ENCODE peak calls at places on chromosome 3, in five cellular contexts. One of them, this sample, is unnamed.

GRCh38 chr3:101518421-101518871 is 5.4 kb upstream of the SENP7 start:
- DNase-seq in Panc1: no peak
- DNase-seq in HCT116: no peak
- DNase-seq in GM13977: peak
- DNase-seq in fibroblast of pulmonary artery: no peak
- DNase-seq in this sample: peak

GRCh38 chr3:42213417-42213816 is 52.6 kb downstream of the CCK start:
- DNase-seq in HCT116: no peak
- DNase-seq in Panc1: no peak
- DNase-seq in fibroblast of pulmonary artery: no peak
- DNase-seq in GM13977: no peak
- DNase-seq in this sample: no peak

GRCh38 chr3:108453541-108454057 is 56.8 kb downstream of the MYH15 start:
- DNase-seq in GM13977: no peak
- DNase-seq in HCT116: no peak
- DNase-seq in fibroblast of pulmonary artery: no peak
- DNase-seq in Panc1: no peak
- DNase-seq in this sample: no peak

GRCh38 chr3:77079988-77080585 is 40.2 kb downstream of the ROBO2 start:
- DNase-seq in Panc1: no peak
- DNase-seq in HCT116: no peak
- DNase-seq in GM13977: no peak
- DNase-seq in fibroblast of pulmonary artery: no peak
- DNase-seq in this sample: no peak

GRCh38 chr3:52310861-52311566 is 5.1 kb upstream of the DNAH1 start:
- DNase-seq in HCT116: no peak
- DNase-seq in Panc1: no peak
- DNase-seq in GM13977: peak
- DNase-seq in fibroblast of pulmonary artery: no peak
- DNase-seq in this sample: peak

GRCh38 chr3:187746479-187747335 is 1.4 kb upstream of the BCL6 start:
- DNase-seq in GM13977: no peak
- DNase-seq in fibroblast of pulmonary artery: peak
- DNase-seq in HCT116: no peak
- DNase-seq in Panc1: no peak
- DNase-seq in this sample: no peak

GRCh38 chr3:135314227-135314626 is 519.2 kb downstream of the EPHB1 start:
- DNase-seq in GM13977: no peak
- DNase-seq in HCT116: no peak
- DNase-seq in Panc1: no peak
- DNase-seq in fibroblast of pulmonary artery: no peak
- DNase-seq in this sample: no peak

GRCh38 chr3:179308006-179308405 is 14.8 kb upstream of the ZNF639 start:
- DNase-seq in HCT116: no peak
- DNase-seq in GM13977: no peak
- DNase-seq in fibroblast of pulmonary artery: no peak
- DNase-seq in Panc1: no peak
- DNase-seq in this sample: no peak

GRCh38 chr3:193620650-193621049 is 27.6 kb downstream of the OPA1 start:
- DNase-seq in HCT116: no peak
- DNase-seq in GM13977: peak
- DNase-seq in Panc1: no peak
- DNase-seq in fibroblast of pulmonary artery: peak
- DNase-seq in this sample: peak

GRCh38 chr3:5290915-5291314 is 103.4 kb downstream of the EDEM1 start:
- DNase-seq in HCT116: no peak
- DNase-seq in fibroblast of pulmonary artery: no peak
- DNase-seq in GM13977: no peak
- DNase-seq in Panc1: no peak
- DNase-seq in this sample: no peak
- TF ChIP-seq CTCF in HCT116: no peak
- TF ChIP-seq CTCF in fibroblast of pulmonary artery: no peak
- TF ChIP-seq CTCF in GM13977: no peak
- TF ChIP-seq CTCF in Panc1: no peak
- TF ChIP-seq CTCF in this sample: no peak

DNA sequence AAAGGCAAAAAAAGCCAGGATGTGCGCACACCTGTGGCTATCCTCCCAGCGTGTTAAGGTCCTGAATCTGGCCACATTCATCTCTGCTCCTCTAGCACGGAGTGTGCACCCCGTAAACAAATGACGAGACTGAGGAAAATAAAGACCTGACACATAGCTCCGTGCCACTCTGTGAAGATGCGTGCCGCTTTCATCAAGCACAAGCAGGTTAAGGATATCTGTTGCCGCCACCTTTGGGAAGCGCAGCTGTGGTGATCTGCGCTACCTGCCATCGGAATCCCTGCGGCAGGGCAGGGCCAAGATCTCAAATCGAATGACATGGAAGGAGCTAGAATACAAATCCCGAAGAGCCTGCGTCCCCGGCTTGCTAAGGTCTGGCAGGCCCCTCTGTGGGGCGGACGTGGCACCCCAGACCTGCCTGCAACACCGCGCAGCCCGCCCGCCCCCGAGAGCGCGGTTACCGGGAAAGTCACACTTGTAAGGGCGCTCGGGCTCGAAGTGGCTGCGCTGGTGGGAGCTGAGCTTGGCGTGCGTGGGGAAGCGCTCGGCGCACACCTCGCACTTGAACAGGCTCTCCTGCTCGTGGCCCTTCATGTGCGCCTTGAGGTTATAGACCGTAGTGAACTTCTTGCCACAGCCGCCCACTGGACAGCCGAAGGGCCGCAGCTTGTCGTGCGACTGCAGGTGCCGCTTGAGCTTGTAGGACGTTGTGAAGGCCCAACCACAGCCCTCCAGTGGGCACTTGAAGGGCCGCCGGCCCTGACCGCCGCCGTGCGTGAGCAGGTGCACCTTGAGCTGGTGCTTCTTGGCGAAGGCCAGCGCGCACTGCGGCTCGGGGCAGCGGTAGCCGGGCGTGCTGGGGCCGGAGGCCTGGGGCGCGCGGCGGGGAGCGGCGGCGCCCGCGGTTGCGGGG is 937 bp downstream of the ZXDC start:
- DNase-seq in fibroblast of pulmonary artery: peak
- DNase-seq in HCT116: peak
- DNase-seq in GM13977: peak
- DNase-seq in Panc1: no peak
- DNase-seq in this sample: peak
- TF ChIP-seq CTCF in fibroblast of pulmonary artery: no peak
- TF ChIP-seq CTCF in HCT116: no peak
- TF ChIP-seq CTCF in GM13977: no peak
- TF ChIP-seq CTCF in Panc1: no peak
- TF ChIP-seq CTCF in this sample: no peak

GRCh38 chr3:9791790-9792404 is 376 bp downstream of the TADA3 start:
- DNase-seq in HCT116: no peak
- DNase-seq in GM13977: no peak
- DNase-seq in Panc1: no peak
- DNase-seq in fibroblast of pulmonary artery: no peak
- DNase-seq in this sample: no peak

GRCh38 chr3:9791127-9791526 is 1.1 kb downstream of the TADA3 start:
- DNase-seq in GM13977: no peak
- DNase-seq in Panc1: no peak
- DNase-seq in HCT116: no peak
- DNase-seq in fibroblast of pulmonary artery: no peak
- DNase-seq in this sample: no peak

GRCh38 chr3:9793161-9793781 is 389 bp downstream of the ARPC4 start:
- DNase-seq in HCT116: no peak
- DNase-seq in Panc1: no peak
- DNase-seq in fibroblast of pulmonary artery: peak
- DNase-seq in GM13977: no peak
- DNase-seq in this sample: no peak

GRCh38 chr3:9794400-9794799 is 1.5 kb downstream of the ARPC4 start:
- DNase-seq in HCT116: no peak
- DNase-seq in Panc1: no peak
- DNase-seq in GM13977: no peak
- DNase-seq in fibroblast of pulmonary artery: no peak
- DNase-seq in this sample: no peak

DNA sequence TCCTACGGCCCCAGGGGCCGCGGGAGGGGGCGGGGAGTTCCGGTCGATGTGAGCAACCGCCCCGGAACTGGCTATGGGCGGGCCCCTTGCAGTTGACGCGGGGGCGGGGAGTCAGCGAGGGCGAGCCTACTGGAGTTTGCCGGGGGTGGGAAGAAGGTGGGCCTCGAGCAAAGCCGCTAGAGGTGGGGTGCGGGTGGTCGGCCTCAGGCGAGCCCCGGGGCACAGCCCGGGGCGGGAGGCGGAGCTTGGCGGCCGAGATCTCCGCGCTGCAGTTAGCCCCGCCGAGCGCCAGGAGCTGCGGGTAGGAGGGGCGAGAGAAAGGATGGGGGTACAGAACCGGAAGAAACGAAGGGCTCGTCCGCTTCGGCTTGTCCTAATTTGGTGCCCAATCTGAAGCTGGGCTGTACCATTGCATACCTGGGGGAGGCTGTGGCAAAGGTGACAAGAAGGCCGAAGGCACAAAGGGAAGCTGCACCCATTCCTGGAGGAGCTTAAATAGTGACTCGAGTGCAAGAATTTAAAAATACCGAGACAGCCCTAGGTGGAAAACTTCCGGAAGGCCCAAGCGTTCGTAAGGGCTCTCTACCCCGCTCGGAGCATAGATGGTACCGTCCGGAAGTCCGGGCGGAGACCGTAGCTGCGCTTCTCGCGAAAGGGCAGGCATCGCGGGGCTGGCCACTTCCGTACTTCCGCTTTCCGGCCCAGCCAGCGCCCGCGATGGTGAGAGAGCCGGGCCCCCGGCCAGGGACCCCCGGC is at the start of the genes ARPC4 and TADA3:
- DNase-seq in fibroblast of pulmonary artery: peak
- DNase-seq in Panc1: peak
- DNase-seq in GM13977: peak
- DNase-seq in HCT116: peak
- DNase-seq in this sample: peak
- TF ChIP-seq CTCF in fibroblast of pulmonary artery: no peak
- TF ChIP-seq CTCF in Panc1: no peak
- TF ChIP-seq CTCF in GM13977: no peak
- TF ChIP-seq CTCF in HCT116: peak
- TF ChIP-seq CTCF in this sample: no peak

DNA sequence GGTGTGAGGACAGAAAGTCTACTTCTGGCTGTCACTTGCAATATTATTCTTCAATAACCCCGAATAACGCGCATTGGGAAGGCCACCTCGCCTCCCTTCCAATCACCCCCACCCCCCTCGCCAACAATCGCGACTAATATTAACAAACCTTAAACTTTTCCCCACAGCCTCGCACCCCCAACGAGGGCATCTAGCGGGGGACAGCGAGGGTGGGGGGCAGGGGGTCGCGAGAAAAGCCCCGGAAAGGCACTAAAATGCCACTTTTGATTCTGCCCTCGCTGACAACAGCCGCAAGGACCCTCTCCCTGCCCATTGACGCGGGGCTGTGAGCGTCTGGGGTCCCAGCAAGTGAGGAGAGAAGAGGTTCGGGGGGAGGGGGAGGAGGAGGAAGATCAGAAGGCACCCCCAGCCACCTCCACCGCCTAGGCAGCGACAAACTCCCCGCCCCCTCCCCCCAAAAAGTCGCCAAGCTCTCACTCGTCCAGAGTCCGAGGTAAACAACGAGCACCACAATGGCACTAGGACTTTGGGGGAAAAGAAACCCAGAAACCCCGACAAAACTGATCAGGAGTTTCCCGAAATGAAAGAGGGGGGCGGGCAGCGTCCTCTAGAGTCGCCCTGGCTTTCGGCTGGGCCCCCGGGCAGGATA is 802 bp downstream of the SATB1 start:
- DNase-seq in GM13977: no peak
- DNase-seq in HCT116: no peak
- DNase-seq in Panc1: no peak
- DNase-seq in fibroblast of pulmonary artery: no peak
- DNase-seq in this sample: peak
- TF ChIP-seq CTCF in GM13977: no peak
- TF ChIP-seq CTCF in HCT116: no peak
- TF ChIP-seq CTCF in Panc1: no peak
- TF ChIP-seq CTCF in fibroblast of pulmonary artery: no peak
- TF ChIP-seq CTCF in this sample: no peak

GRCh38 chr3:40869939-40870338 is 329.4 kb upstream of the CTNNB1 start:
- DNase-seq in Panc1: no peak
- DNase-seq in GM13977: no peak
- DNase-seq in fibroblast of pulmonary artery: no peak
- DNase-seq in HCT116: no peak
- DNase-seq in this sample: no peak
- TF ChIP-seq CTCF in Panc1: no peak
- TF ChIP-seq CTCF in GM13977: no peak
- TF ChIP-seq CTCF in fibroblast of pulmonary artery: no peak
- TF ChIP-seq CTCF in HCT116: peak
- TF ChIP-seq CTCF in this sample: no peak

GRCh38 chr3:15716178-15716577 is 81.6 kb downstream of the ANKRD28 start:
- DNase-seq in HCT116: no peak
- DNase-seq in fibroblast of pulmonary artery: no peak
- DNase-seq in Panc1: no peak
- DNase-seq in GM13977: no peak
- DNase-seq in this sample: no peak

GRCh38 chr3:15711281-15711680 is 86.5 kb downstream of the ANKRD28 start:
- DNase-seq in Panc1: no peak
- DNase-seq in GM13977: no peak
- DNase-seq in HCT116: no peak
- DNase-seq in fibroblast of pulmonary artery: no peak
- DNase-seq in this sample: no peak

GRCh38 chr3:15708882-15709677 is 88.7 kb downstream of the ANKRD28 start:
- DNase-seq in Panc1: no peak
- DNase-seq in HCT116: no peak
- DNase-seq in GM13977: no peak
- DNase-seq in fibroblast of pulmonary artery: peak
- DNase-seq in this sample: no peak

GRCh38 chr3:15714448-15714847 is 83.3 kb downstream of the ANKRD28 start:
- DNase-seq in GM13977: no peak
- DNase-seq in fibroblast of pulmonary artery: no peak
- DNase-seq in Panc1: no peak
- DNase-seq in HCT116: no peak
- DNase-seq in this sample: no peak

DNA sequence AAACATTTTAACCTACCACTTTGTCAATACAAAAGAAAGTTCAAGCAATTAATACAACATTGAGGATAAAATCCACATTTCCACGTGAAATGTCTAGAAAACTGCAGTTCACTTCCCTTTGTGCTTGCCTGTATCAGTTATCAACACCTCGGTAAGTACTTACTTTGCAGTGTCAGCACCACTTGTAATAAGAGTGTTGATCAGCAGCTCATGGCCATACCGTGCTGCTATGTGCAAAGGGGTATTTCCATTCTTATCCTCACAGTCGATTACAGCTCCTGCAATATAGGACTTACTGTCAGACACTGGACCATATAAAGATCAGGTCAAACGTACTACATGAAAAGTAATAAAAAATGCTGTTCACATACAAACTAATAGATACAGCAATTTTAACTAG is 84.4 kb downstream of the ANKRD28 start:
- DNase-seq in Panc1: no peak
- DNase-seq in HCT116: no peak
- DNase-seq in GM13977: no peak
- DNase-seq in fibroblast of pulmonary artery: no peak
- DNase-seq in this sample: no peak
- TF ChIP-seq CTCF in Panc1: no peak
- TF ChIP-seq CTCF in HCT116: no peak
- TF ChIP-seq CTCF in GM13977: no peak
- TF ChIP-seq CTCF in fibroblast of pulmonary artery: no peak
- TF ChIP-seq CTCF in this sample: no peak

DNA sequence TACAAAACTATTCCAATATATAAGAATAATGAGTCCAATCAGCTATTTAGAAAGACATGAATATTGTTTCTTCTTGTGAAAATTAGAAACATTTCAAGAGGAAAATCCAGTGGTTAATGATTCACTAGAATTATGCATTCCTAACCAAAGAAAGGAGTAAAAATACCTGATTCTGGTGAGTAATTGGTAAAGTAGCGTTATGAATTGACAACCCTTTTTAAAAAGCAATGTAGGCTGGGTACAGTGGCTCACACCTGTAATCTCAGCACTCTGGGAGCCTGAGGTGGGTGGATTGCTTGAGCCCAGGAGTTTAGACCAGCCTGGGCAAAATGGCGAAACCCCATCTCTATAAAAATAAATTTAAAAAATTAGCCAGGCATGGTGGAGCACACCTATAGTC is 43.3 kb downstream of the TOPAZ1 start:
- DNase-seq in GM13977: no peak
- DNase-seq in Panc1: no peak
- DNase-seq in HCT116: no peak
- DNase-seq in fibroblast of pulmonary artery: no peak
- DNase-seq in this sample: no peak
- TF ChIP-seq CTCF in GM13977: no peak
- TF ChIP-seq CTCF in Panc1: no peak
- TF ChIP-seq CTCF in HCT116: no peak
- TF ChIP-seq CTCF in fibroblast of pulmonary artery: no peak
- TF ChIP-seq CTCF in this sample: no peak

This sample was measured in GM10248.